ENCODE peak calls at places on chromosomes 4 and X, in nine cellular contexts. Z is AG20443; X is chondrocyte; O is NCI-H2107; T is HCT116; N is activated naive CD8-positive, alpha-beta T cell treated with anti-CD3 and anti-CD28 coated beads, Interleukin-2, amount 50 U/mL, for 24 hours; L is stimulated activated CD8-positive, alpha-beta memory T cell treated with anti-CD3 and anti-CD28 coated beads, Interleukin-4, amount 100 ng/mL, for 1 hour; Q is tibial artery; B is activated T-cell treated with anti-CD3 and anti-CD28 coated beads, Interleukin-2, amount 50 U/mL, for 24 hours. U is an unnamed sample.

GRCh38 chrX:110026099-110026844 is 23.4 kb downstream of the TMEM164 start:
- DNase-seq in Q (peak), X (no peak), B (no peak), O (no peak), Z (peak), L (no peak), N (no peak), T (no peak), U (no peak)

GRCh38 chr4:112704991-112705845 is 68.3 kb downstream of the LARP7 start:
- DNase-seq in Q (peak), X (no peak), Z (peak), O (no peak), N (peak), T (peak), L (no peak), B (peak), U (peak)

GRCh38 chr4:7367361-7367760 is 67.4 kb downstream of the PSAPL1 start:
- DNase-seq in Q (no peak), X (no peak), N (no peak), B (no peak), O (no peak), Z (no peak), T (no peak), L (no peak), U (no peak)

GRCh38 chrX:12930150-12930549 is 23.7 kb downstream of the TLR8 start:
- DNase-seq in Z (no peak), X (no peak), Q (no peak), O (no peak), B (no peak), L (no peak), T (no peak), N (no peak), U (no peak)

GRCh38 chr4:179569549-179569948 is 2127.3 kb upstream of the AGA start:
- DNase-seq in Z (no peak), N (no peak), L (no peak), X (no peak), O (no peak), B (no peak), T (no peak), Q (no peak), U (no peak)

GRCh38 chr4:123229326-123229725 is 167.3 kb upstream of the SPRY1 start:
- DNase-seq in O (no peak), X (no peak), B (no peak), L (no peak), T (no peak), N (no peak), Q (no peak), Z (no peak), U (no peak)

GRCh38 chrX:78092296-78092695 is 11.8 kb upstream of the PGK1 start:
- DNase-seq in B (no peak), L (no peak), X (no peak), N (no peak), Z (peak), O (no peak), Q (no peak), T (peak), U (no peak)

GRCh38 chr4:177194906-177195305 is 114.8 kb upstream of the NEIL3 start:
- DNase-seq in B (no peak), X (no peak), L (no peak), T (no peak), O (no peak), Z (no peak), N (no peak), Q (no peak), U (no peak)

GRCh38 chrX:54087661-54088060 is 43.4 kb upstream of the PHF8 start:
- DNase-seq in L (no peak), T (no peak), B (no peak), Z (no peak), N (no peak), O (no peak), Q (no peak), X (no peak), U (no peak)

GRCh38 chrX:1316527-1316926 is 20.1 kb upstream of the IL3RA start:
- DNase-seq in Z (no peak), O (no peak), N (peak), T (no peak), B (no peak), Q (peak), L (no peak), X (no peak), U (no peak)

GRCh38 chr4:28686618-28687017 is 1826.0 kb downstream of the STIM2 start:
- DNase-seq in B (no peak), N (peak), X (no peak), Z (peak), T (peak), O (no peak), L (no peak), Q (no peak), U (no peak)

GRCh38 chr4:150119492-150119891 is 41.2 kb downstream of the DCLK2 start:
- DNase-seq in Q (no peak), Z (peak), L (no peak), O (no peak), X (no peak), B (no peak), N (no peak), T (no peak), U (no peak)

GRCh38 chr4:185017964-185018772 is at the start of gene HELT:
- DNase-seq in X (no peak), B (no peak), T (no peak), N (no peak), Z (no peak), L (no peak), Q (no peak), O (no peak), U (no peak)

GRCh38 chr4:1293981-1294380 is 4.3 kb downstream of the MAEA start:
- DNase-seq in T (no peak), Q (no peak), O (no peak), N (no peak), Z (no peak), L (no peak), B (no peak), X (no peak), U (no peak)

GRCh38 chr4:172009461-172009860 is 196.3 kb downstream of the GALNTL6 start:
- DNase-seq in O (no peak), Z (no peak), B (no peak), N (no peak), L (no peak), X (no peak), T (no peak), Q (no peak), U (no peak)

GRCh38 chr4:186149872-186150271 is 41.5 kb upstream of the CYP4V2 start:
- DNase-seq in N (no peak), Q (peak), X (no peak), O (no peak), B (peak), L (no peak), Z (peak), T (no peak), U (no peak)

GRCh38 chrX:7110821-7111276 is 36.7 kb upstream of the STS start:
- DNase-seq in O (no peak), T (no peak), L (no peak), B (no peak), X (no peak), Q (no peak), Z (no peak), N (no peak), U (no peak)

GRCh38 chrX:144637731-144638130 is 609.6 kb upstream of the SPANXN1 start:
- DNase-seq in L (no peak), B (no peak), Q (no peak), N (no peak), O (no peak), Z (no peak), X (no peak), T (no peak), U (no peak)

GRCh38 chr4:25993564-25994185 is 79.7 kb downstream of the SMIM20 start:
- DNase-seq in Q (no peak), L (no peak), B (peak), X (no peak), N (peak), Z (peak), T (peak), O (no peak), U (no peak)

GRCh38 chrX:104679175-104679574 is 113.2 kb downstream of the IL1RAPL2 start:
- DNase-seq in Z (no peak), N (no peak), X (no peak), O (no peak), B (no peak), Q (no peak), T (no peak), L (no peak), U (no peak)

GRCh38 chr4:162056947-162057346 is 106.9 kb downstream of the FSTL5 start:
- DNase-seq in Q (no peak), O (no peak), N (no peak), T (no peak), L (no peak), Z (no peak), B (no peak), X (peak), U (peak)

GRCh38 chrX:337331-337831 is 18.8 kb upstream of the GTPBP6 start:
- DNase-seq in T (no peak), O (no peak), L (no peak), N (no peak), Q (no peak), B (no peak), Z (no peak), X (peak), U (no peak)

GRCh38 chr4:55752810-55753209 is 66.8 kb upstream of the EXOC1L start:
- DNase-seq in L (no peak), B (no peak), O (no peak), N (no peak), X (no peak), Q (no peak), T (no peak), Z (no peak), U (no peak)

GRCh38 chr4:137794779-137795178 is 262.5 kb upstream of the PCDH18 start:
- DNase-seq in X (no peak), B (no peak), N (no peak), Q (no peak), O (no peak), L (no peak), T (no peak), Z (peak), U (no peak)

GRCh38 chr4:157220026-157220881 is at the start of gene GRIA2:
- DNase-seq in X (peak), N (peak), L (no peak), O (no peak), B (peak), Z (peak), T (no peak), Q (no peak), U (peak)

GRCh38 chr4:149164282-149164681 is 651.4 kb downstream of the IQCM start:
- DNase-seq in X (no peak), T (no peak), N (no peak), L (no peak), Z (peak), B (no peak), O (no peak), Q (no peak), U (no peak)

GRCh38 chrX:121851033-121851432 is 803.6 kb downstream of the GLUD2 start:
- DNase-seq in Z (no peak), L (no peak), N (no peak), Q (no peak), X (no peak), O (no peak), T (no peak), B (no peak), U (no peak)

GRCh38 chrX:142089193-142089592 is 115.9 kb downstream of the MAGEC2 start:
- DNase-seq in L (no peak), T (no peak), X (no peak), O (no peak), Z (no peak), Q (no peak), B (no peak), N (no peak), U (no peak)

GRCh38 chr4:43471950-43472349 is 579.4 kb downstream of the GRXCR1 start:
- DNase-seq in X (no peak), T (no peak), Z (no peak), Q (no peak), N (no peak), B (no peak), L (no peak), O (no peak), U (no peak)

GRCh38 chr4:151658959-151659593 is 101.7 kb downstream of the GATB start:
- DNase-seq in Q (no peak), O (no peak), N (no peak), Z (peak), B (no peak), T (no peak), L (no peak), X (no peak), U (no peak)

GRCh38 chrX:29478336-29479069 is 736.9 kb upstream of the MAGEB2 start:
- DNase-seq in O (no peak), T (peak), Q (no peak), B (no peak), N (no peak), X (no peak), Z (peak), L (no peak), U (no peak)

GRCh38 chr4:768995-769394 is 56.9 kb downstream of the CPLX1 start:
- DNase-seq in B (no peak), O (no peak), T (no peak), N (no peak), X (peak), Q (no peak), L (no peak), Z (no peak), U (no peak)

GRCh38 chr4:4386296-4386735 is 586 bp upstream of the NSG1 start:
- DNase-seq in L (no peak), Z (no peak), N (peak), T (no peak), X (no peak), B (peak), Q (no peak), O (no peak), U (no peak)

GRCh38 chr4:186778134-186778533 is 54.5 kb upstream of the FAT1 start:
- DNase-seq in Q (no peak), B (no peak), N (no peak), T (no peak), L (no peak), O (no peak), X (no peak), Z (no peak), U (no peak)

GRCh38 chr4:169229571-169230028 is 41.2 kb downstream of the SH3RF1 start:
- DNase-seq in L (no peak), Q (peak), N (no peak), O (no peak), X (no peak), B (no peak), T (peak), Z (peak), U (no peak)

U was measured in cerebellar nuclear complex.